ENCODE peak calls at places on chromosomes 7 and 10, in eight cellular contexts. J is Peyer's patch, S is H9, Z is PC-3, Y is cardiac muscle cell, X is body of pancreas, D is lung, E is left ventricle myocardium inferior. A is an unnamed sample. For H3K9me3, the result is how much of the 10 kb centered on the place peaks cover.

GRCh38 chr7:8362723-8363369 is 70.6 kb upstream of the NXPH1 start:
- DNase-seq in S (peak), E (no peak), Y (no peak), X (no peak), D (no peak), Z (no peak), J (no peak), A (no peak)

GRCh38 chr7:121475806-121476205 is 79.7 kb upstream of the FAM3C start:
- DNase-seq in E (peak), J (no peak), Z (no peak), S (no peak), D (no peak), Y (no peak), X (peak), A (no peak)

GRCh38 chr7:44225566-44226395 is 25.0 kb downstream of the YKT6 start:
- DNase-seq in X (no peak), D (no peak), E (no peak), J (no peak), Z (no peak), S (no peak), Y (no peak), A (no peak)

GRCh38 chr10:121240556-121240955 is 357.7 kb downstream of the FGFR2 start:
- DNase-seq in Y (no peak), X (no peak), E (no peak), J (no peak), D (no peak), S (no peak), Z (no peak), A (no peak)

GRCh38 chr7:128390871-128391565 is 18.8 kb downstream of the IMPDH1 start:
- DNase-seq in E (no peak), J (no peak), S (no peak), Y (no peak), D (no peak), X (no peak), Z (no peak), A (peak)

GRCh38 chr7:41333506-41333905 is 369.4 kb downstream of the INHBA start:
- DNase-seq in Z (no peak), J (no peak), S (no peak), X (no peak), Y (no peak), E (no peak), D (no peak), A (no peak)

GRCh38 chr7:119974972-119975371 is 298.0 kb upstream of the KCND2 start:
- DNase-seq in Y (no peak), S (no peak), J (no peak), Z (no peak), E (no peak), D (no peak), X (no peak), A (no peak)

GRCh38 chr7:30062587-30062986 is 34.4 kb downstream of the PLEKHA8 start:
- DNase-seq in S (no peak), E (no peak), X (no peak), Z (peak), Y (peak), D (no peak), J (no peak), A (no peak)

GRCh38 chr10:101748496-101748895 is 27.4 kb downstream of the FGF8 start:
- DNase-seq in D (no peak), Z (no peak), X (no peak), J (no peak), E (no peak), Y (no peak), S (no peak), A (no peak)

GRCh38 chr10:66931340-66931948 is 5.6 kb downstream of the LRRTM3 start:
- DNase-seq in E (no peak), J (no peak), X (no peak), D (no peak), Y (peak), Z (peak), S (no peak), A (no peak)

GRCh38 chr7:55977831-55978230 is 13.4 kb downstream of the NIPSNAP2 start:
- DNase-seq in E (no peak), Y (no peak), S (no peak), J (no peak), Z (peak), X (no peak), D (no peak), A (no peak)

GRCh38 chr7:50308301-50309129 is 4.0 kb downstream of the IKZF1 start:
- DNase-seq in Y (no peak), D (no peak), E (no peak), S (no peak), J (no peak), X (no peak), Z (no peak), A (no peak)

GRCh38 chr10:77448226-77448625 is 189.4 kb downstream of the KCNMA1 start:
- DNase-seq in E (no peak), D (no peak), Y (no peak), J (no peak), Z (no peak), S (no peak), X (no peak), A (no peak)

GRCh38 chr10:31759124-31759798 is 169.4 kb downstream of the ARHGAP12 start:
- DNase-seq in J (peak), X (peak), D (peak), Y (peak), E (no peak), S (peak), Z (no peak), A (peak)

GRCh38 chr10:119919823-119920222 is 27.3 kb downstream of the SEC23IP start:
- DNase-seq in J (no peak), X (no peak), S (no peak), Z (no peak), D (no peak), Y (no peak), E (no peak), A (no peak)

GRCh38 chr10:86964847-86965190 is 3.5 kb upstream of the ADIRF start:
- DNase-seq in Z (no peak), J (no peak), Y (no peak), D (no peak), S (no peak), E (no peak), X (no peak), A (no peak)

GRCh38 chr10:102615361-102615760 is 28.9 kb upstream of the TRIM8 start:
- DNase-seq in J (no peak), E (peak), X (no peak), Y (peak), D (no peak), S (peak), Z (no peak), A (no peak)

GRCh38 chr7:87218941-87219544 is 489 bp downstream of the TMEM243 start:
- DNase-seq in D (peak), Z (peak), Y (peak), J (no peak), E (peak), S (peak), X (peak), A (peak)

GRCh38 chr7:2520131-2520807 is 695 bp downstream of the LFNG start:
- DNase-seq in Y (peak), S (no peak), X (peak), E (no peak), Z (peak), D (no peak), J (peak), A (no peak)

GRCh38 chr7:111561909-111562732 is at the start of gene IMMP2L:
- DNase-seq in E (peak), D (peak), S (peak), Y (peak), X (peak), J (peak), Z (peak), A (peak)

GRCh38 chr10:16950686-16951681 is 133.8 kb upstream of the RSU1 start:
- DNase-seq in E (no peak), D (no peak), Y (peak), J (no peak), Z (peak), X (no peak), S (peak), A (no peak)

GRCh38 chr10:103265712-103266329 is 11.1 kb upstream of the INA start:
- DNase-seq in Y (peak), S (peak), J (no peak), E (no peak), D (peak), X (peak), Z (peak), A (no peak)

GRCh38 chr7:91953618-91954017 is 13.0 kb downstream of the AKAP9 start:
- DNase-seq in E (no peak), D (no peak), J (no peak), Z (peak), Y (no peak), S (no peak), X (no peak), A (no peak)
- TF ChIP-seq CTCF in E (peak), D (no peak), J (no peak), Z (peak), Y (peak), S (peak), X (no peak), A (no peak)

DNA sequence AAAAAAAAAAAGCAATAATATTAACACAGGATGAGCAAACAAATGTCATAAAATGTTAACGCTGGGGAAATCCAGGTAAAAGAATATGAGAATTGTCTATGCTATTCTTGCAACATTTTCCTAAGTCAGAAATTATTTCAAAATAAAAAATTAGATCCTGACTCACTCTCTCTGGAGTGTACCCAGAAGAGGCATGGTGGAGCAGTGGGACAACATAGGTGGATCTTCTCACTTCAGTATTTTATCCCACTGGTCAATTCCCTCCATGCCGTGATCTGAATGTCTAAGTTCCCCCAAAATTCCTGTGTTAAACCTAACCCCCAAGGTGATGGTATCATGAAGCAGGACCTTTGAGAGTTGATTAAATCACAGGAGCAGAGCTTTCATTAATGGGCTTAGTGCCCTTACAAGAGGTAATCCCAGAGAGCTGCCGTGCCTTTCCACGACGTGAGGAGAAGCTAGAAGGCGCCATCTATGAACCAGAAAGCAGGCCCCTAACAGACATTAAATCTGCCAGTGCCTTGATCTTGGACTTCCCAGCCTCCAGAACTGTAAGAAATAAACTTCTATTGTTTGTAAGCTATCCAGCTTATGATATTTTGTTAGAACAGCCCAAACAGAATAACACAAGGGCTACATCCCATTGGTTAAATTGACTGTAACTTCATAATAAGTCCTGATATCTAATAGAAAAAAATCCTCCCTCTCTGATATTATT is 35.2 kb downstream of the USP6NL start:
- DNase-seq in X (no peak), E (no peak), Y (no peak), J (no peak), S (no peak), Z (no peak), D (no peak), A (no peak)
- H3K27ac ChIP-seq in X (no peak), E (no peak), Y (no peak), J (no peak), S (no peak), Z (no peak), D (no peak), A (no peak)

GRCh38 chr7:154741131-154741530 is 261.8 kb downstream of the PAXIP1 start:
- DNase-seq in Z (no peak), X (no peak), E (no peak), Y (no peak), S (no peak), D (no peak), J (no peak), A (no peak)
- H3K9me3 ChIP-seq in Z (under half), X (under half), E (under half), Y (under half), S (under half), D (under half), J (under half), A (under half)

GRCh38 chr7:158410720-158411119 is 176.9 kb downstream of the PTPRN2 start:
- DNase-seq in Y (no peak), S (no peak), Z (no peak), E (no peak), X (no peak), J (peak), D (no peak), A (peak)

GRCh38 chr7:158416283-158416933 is 171.2 kb downstream of the PTPRN2 start:
- DNase-seq in S (no peak), J (peak), E (no peak), D (no peak), X (no peak), Y (no peak), Z (no peak), A (peak)

GRCh38 chr7:158411232-158411950 is 176.2 kb downstream of the PTPRN2 start:
- DNase-seq in Y (no peak), J (peak), S (no peak), X (no peak), E (no peak), Z (no peak), D (no peak), A (peak)

GRCh38 chr7:158415316-158415715 is 172.3 kb downstream of the PTPRN2 start:
- DNase-seq in J (peak), Z (no peak), X (no peak), D (no peak), E (no peak), Y (no peak), S (no peak), A (no peak)

GRCh38 chr7:158413962-158414961 is 173.4 kb downstream of the PTPRN2 start:
- DNase-seq in J (no peak), S (no peak), E (no peak), Y (no peak), X (no peak), Z (no peak), D (no peak), A (peak)
- TF ChIP-seq CTCF in J (no peak), S (peak), E (no peak), Y (no peak), X (no peak), Z (peak), D (no peak), A (no peak)

DNA sequence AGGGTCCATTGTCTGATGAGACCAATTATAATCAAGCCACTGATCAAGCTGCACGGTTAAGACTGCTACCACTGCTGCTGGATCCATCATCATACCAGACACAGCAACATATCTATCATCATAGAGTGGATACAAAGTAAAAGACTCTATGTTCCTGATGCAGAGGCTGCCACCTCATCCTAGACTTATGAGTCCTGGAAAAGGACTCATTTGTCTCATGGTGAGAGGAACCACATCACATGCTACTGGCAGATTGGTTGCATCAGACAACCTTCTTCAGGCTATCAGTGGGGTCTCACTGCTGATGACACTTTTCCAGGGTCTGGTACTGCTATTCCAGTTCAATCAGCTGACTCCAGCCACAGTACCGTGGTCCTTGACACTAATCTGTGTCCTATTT is 79.0 kb downstream of the ABI1 start:
- DNase-seq in D (no peak), E (no peak), S (no peak), J (no peak), X (no peak), Y (no peak), Z (peak), A (no peak)
- H3K27ac ChIP-seq in D (no peak), E (no peak), S (peak), J (peak), X (no peak), Y (peak), Z (peak), A (peak)

GRCh38 chr10:133461841-133462240 is 8.1 kb downstream of the SCART1 start:
- DNase-seq in D (peak), S (no peak), E (no peak), Y (no peak), X (no peak), J (no peak), Z (no peak), A (no peak)
- H3K9me3 ChIP-seq in D (under half), S (half or more), E (under half), Y (under half), X (under half), J (under half), Z (under half), A (under half)

GRCh38 chr7:140601566-140602174 is 38.9 kb downstream of the DENND2A start:
- DNase-seq in E (no peak), J (no peak), D (no peak), Z (no peak), Y (no peak), S (no peak), X (no peak), A (no peak)

GRCh38 chr7:140604760-140605159 is 35.9 kb downstream of the DENND2A start:
- DNase-seq in J (no peak), E (no peak), S (no peak), Z (peak), D (no peak), X (no peak), Y (no peak), A (no peak)

GRCh38 chr7:140604076-140604475 is 36.5 kb downstream of the DENND2A start:
- DNase-seq in X (no peak), E (no peak), S (no peak), Z (no peak), Y (no peak), J (no peak), D (no peak), A (no peak)

GRCh38 chr7:140607441-140607989 is 33.1 kb downstream of the DENND2A start:
- DNase-seq in Y (no peak), Z (peak), X (peak), E (peak), S (no peak), D (peak), J (no peak), A (peak)

DNA sequence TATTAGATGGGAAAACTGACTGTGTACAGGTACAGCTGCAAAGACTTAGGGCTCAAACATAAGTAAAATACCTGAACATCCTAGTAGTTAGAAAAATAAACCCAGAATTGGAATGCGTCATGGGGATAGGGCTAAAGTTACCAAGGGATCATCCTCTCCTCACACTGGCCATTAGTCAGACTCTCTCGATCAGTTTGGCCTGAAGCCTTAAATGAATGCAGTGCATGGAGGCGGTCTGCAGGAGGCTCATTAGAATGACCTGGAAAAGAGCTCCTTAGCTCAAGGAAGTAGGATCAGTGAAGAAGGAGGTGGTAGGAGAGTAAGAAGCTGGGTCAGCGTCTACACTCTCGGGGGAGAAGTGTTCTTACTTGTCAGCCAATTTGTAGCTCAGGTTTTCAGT is 35.3 kb downstream of the DENND2A start:
- DNase-seq in D (no peak), Y (no peak), J (no peak), E (no peak), S (peak), X (no peak), Z (peak), A (no peak)
- TF ChIP-seq CTCF in D (no peak), Y (no peak), J (no peak), E (no peak), S (peak), X (no peak), Z (peak), A (no peak)

GRCh38 chr7:81301815-81302214 is 383.0 kb upstream of the SEMA3C start:
- DNase-seq in Y (no peak), D (no peak), S (no peak), E (no peak), Z (no peak), X (no peak), J (no peak), A (no peak)

GRCh38 chr7:81297317-81297716 is 378.5 kb upstream of the SEMA3C start:
- DNase-seq in X (no peak), J (no peak), Y (no peak), E (no peak), S (no peak), D (no peak), Z (no peak), A (no peak)

GRCh38 chr7:81299711-81300110 is 380.9 kb upstream of the SEMA3C start:
- DNase-seq in X (no peak), D (no peak), E (no peak), Z (no peak), J (no peak), Y (no peak), S (no peak), A (no peak)

GRCh38 chr7:81300779-81301178 is 381.9 kb upstream of the SEMA3C start:
- DNase-seq in Y (no peak), J (no peak), D (no peak), Z (no peak), S (no peak), X (no peak), E (no peak), A (no peak)

GRCh38 chr7:81299272-81299671 is 380.4 kb upstream of the SEMA3C start:
- DNase-seq in Z (peak), Y (peak), E (no peak), J (no peak), X (no peak), S (no peak), D (no peak), A (no peak)
- H3K27ac ChIP-seq in Z (peak), Y (no peak), E (no peak), J (no peak), X (no peak), S (no peak), D (no peak), A (peak)

GRCh38 chr10:68603766-68604165 is 43.6 kb downstream of the TET1 start:
- DNase-seq in X (no peak), Z (no peak), Y (no peak), D (no peak), S (no peak), J (no peak), E (no peak), A (no peak)
- H3K9me3 ChIP-seq in X (under half), Z (under half), Y (under half), D (under half), S (under half), J (under half), E (under half), A (under half)

DNA sequence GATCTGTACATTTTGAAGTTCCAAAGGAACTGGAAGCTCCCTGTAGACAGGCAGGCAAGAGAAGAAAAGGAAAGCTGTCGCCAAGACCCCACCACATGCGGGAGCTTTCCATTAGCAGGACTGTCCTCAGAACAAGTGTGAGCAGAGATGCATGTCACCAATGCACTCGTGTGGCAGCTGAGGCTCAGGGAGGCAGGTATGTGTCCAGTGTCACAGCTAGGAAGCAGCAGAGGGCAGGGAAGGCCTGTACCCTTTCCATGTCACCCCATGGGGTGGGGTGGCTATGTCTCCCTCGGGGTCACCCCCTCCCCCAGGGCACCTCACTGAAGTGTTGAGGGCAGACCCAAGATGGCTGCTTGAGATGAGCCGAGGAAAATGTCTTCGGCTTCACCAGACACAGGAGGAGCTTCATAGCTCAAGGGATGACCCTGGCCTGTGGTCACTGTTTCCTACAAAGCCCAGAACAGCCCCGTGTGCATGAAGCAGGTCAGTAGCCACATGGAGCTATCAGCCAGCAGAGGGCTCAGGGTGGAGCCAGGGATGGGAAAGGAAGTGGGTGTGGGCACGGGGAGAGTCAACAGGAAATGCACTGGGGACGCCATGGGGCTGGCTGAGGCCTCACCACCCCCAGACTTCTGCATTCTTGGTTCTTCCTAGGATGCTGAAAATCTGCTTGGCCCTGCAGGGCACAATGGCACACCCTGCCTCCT is 96.6 kb downstream of the FAM53B start:
- DNase-seq in X (no peak), D (peak), Z (peak), Y (no peak), E (peak), S (no peak), J (peak), A (no peak)
- TF ChIP-seq CTCF in X (no peak), D (no peak), Z (peak), Y (peak), E (peak), S (no peak), J (peak), A (no peak)

A was measured in suprapubic skin.